ENCODE peak calls at places on chromosomes 11 and 22, in six cellular contexts. One of them, this sample, is unnamed.

GRCh38 chr11:35487532-35488078 is 37.8 kb downstream of the PAMR1 start:
- DNase-seq in activated naive CD8-positive, alpha-beta T cell treated with anti-CD3 and anti-CD28 coated beads, Interleukin-2, amount 50 U/mL, for 24 hours: no peak
- DNase-seq in body of pancreas: peak; percentile 50
- DNase-seq in ELF-1: peak; percentile 67
- DNase-seq in T-helper 1 cell: no peak
- DNase-seq in activated T-helper 1 cell treated with anti-CD3 and anti-CD28 coated beads, Interleukin-2, amount 50 U/mL, for 16 hours: no peak
- DNase-seq in this sample: no peak

GRCh38 chr11:120336641-120337132 is 474 bp downstream of the ARHGEF12 start:
- DNase-seq in body of pancreas: peak; percentile 53
- DNase-seq in activated T-helper 1 cell treated with anti-CD3 and anti-CD28 coated beads, Interleukin-2, amount 50 U/mL, for 16 hours: no peak
- DNase-seq in activated naive CD8-positive, alpha-beta T cell treated with anti-CD3 and anti-CD28 coated beads, Interleukin-2, amount 50 U/mL, for 24 hours: peak; percentile 47
- DNase-seq in T-helper 1 cell: no peak
- DNase-seq in ELF-1: peak; percentile 48
- DNase-seq in this sample: peak; percentile 87

GRCh38 chr11:27255447-27255828 is 107.6 kb downstream of the CCDC34 start:
- DNase-seq in ELF-1: no peak
- DNase-seq in body of pancreas: no peak
- DNase-seq in activated naive CD8-positive, alpha-beta T cell treated with anti-CD3 and anti-CD28 coated beads, Interleukin-2, amount 50 U/mL, for 24 hours: no peak
- DNase-seq in T-helper 1 cell: no peak
- DNase-seq in activated T-helper 1 cell treated with anti-CD3 and anti-CD28 coated beads, Interleukin-2, amount 50 U/mL, for 16 hours: no peak
- DNase-seq in this sample: no peak

GRCh38 chr11:72203163-72203562 is 11.2 kb downstream of the FOLR1 start:
- DNase-seq in T-helper 1 cell: no peak
- DNase-seq in activated T-helper 1 cell treated with anti-CD3 and anti-CD28 coated beads, Interleukin-2, amount 50 U/mL, for 16 hours: no peak
- DNase-seq in activated naive CD8-positive, alpha-beta T cell treated with anti-CD3 and anti-CD28 coated beads, Interleukin-2, amount 50 U/mL, for 24 hours: no peak
- DNase-seq in body of pancreas: no peak
- DNase-seq in ELF-1: no peak
- DNase-seq in this sample: no peak

GRCh38 chr22:17098379-17098819 is 13.6 kb downstream of the IL17RA start:
- DNase-seq in body of pancreas: no peak
- DNase-seq in activated naive CD8-positive, alpha-beta T cell treated with anti-CD3 and anti-CD28 coated beads, Interleukin-2, amount 50 U/mL, for 24 hours: peak; percentile 34
- DNase-seq in T-helper 1 cell: peak; percentile 82
- DNase-seq in ELF-1: no peak
- DNase-seq in activated T-helper 1 cell treated with anti-CD3 and anti-CD28 coated beads, Interleukin-2, amount 50 U/mL, for 16 hours: no peak
- DNase-seq in this sample: peak; percentile 5

GRCh38 chr11:43941257-43941879 is 1.1 kb upstream of the C11orf96 start:
- DNase-seq in T-helper 1 cell: no peak
- DNase-seq in ELF-1: no peak
- DNase-seq in body of pancreas: no peak
- DNase-seq in activated naive CD8-positive, alpha-beta T cell treated with anti-CD3 and anti-CD28 coated beads, Interleukin-2, amount 50 U/mL, for 24 hours: no peak
- DNase-seq in activated T-helper 1 cell treated with anti-CD3 and anti-CD28 coated beads, Interleukin-2, amount 50 U/mL, for 16 hours: no peak
- DNase-seq in this sample: no peak

GRCh38 chr11:32088117-32088941 is 2.5 kb upstream of the RCN1 start:
- DNase-seq in activated naive CD8-positive, alpha-beta T cell treated with anti-CD3 and anti-CD28 coated beads, Interleukin-2, amount 50 U/mL, for 24 hours: no peak
- DNase-seq in activated T-helper 1 cell treated with anti-CD3 and anti-CD28 coated beads, Interleukin-2, amount 50 U/mL, for 16 hours: no peak
- DNase-seq in ELF-1: peak; percentile 14
- DNase-seq in body of pancreas: peak; percentile 52
- DNase-seq in T-helper 1 cell: no peak
- DNase-seq in this sample: peak; percentile 36

GRCh38 chr11:64522843-64523242 is 68.2 kb upstream of the SLC22A12 start:
- DNase-seq in body of pancreas: no peak
- DNase-seq in ELF-1: no peak
- DNase-seq in activated naive CD8-positive, alpha-beta T cell treated with anti-CD3 and anti-CD28 coated beads, Interleukin-2, amount 50 U/mL, for 24 hours: no peak
- DNase-seq in T-helper 1 cell: no peak
- DNase-seq in activated T-helper 1 cell treated with anti-CD3 and anti-CD28 coated beads, Interleukin-2, amount 50 U/mL, for 16 hours: no peak
- DNase-seq in this sample: no peak

GRCh38 chr11:69715446-69715845 is 11.6 kb upstream of the FGF19 start:
- DNase-seq in body of pancreas: no peak
- DNase-seq in T-helper 1 cell: no peak
- DNase-seq in ELF-1: no peak
- DNase-seq in activated T-helper 1 cell treated with anti-CD3 and anti-CD28 coated beads, Interleukin-2, amount 50 U/mL, for 16 hours: no peak
- DNase-seq in activated naive CD8-positive, alpha-beta T cell treated with anti-CD3 and anti-CD28 coated beads, Interleukin-2, amount 50 U/mL, for 24 hours: no peak
- DNase-seq in this sample: no peak

GRCh38 chr11:35622070-35622469 is 3.8 kb downstream of the FJX1 start:
- DNase-seq in T-helper 1 cell: no peak
- DNase-seq in body of pancreas: no peak
- DNase-seq in activated T-helper 1 cell treated with anti-CD3 and anti-CD28 coated beads, Interleukin-2, amount 50 U/mL, for 16 hours: no peak
- DNase-seq in ELF-1: no peak
- DNase-seq in activated naive CD8-positive, alpha-beta T cell treated with anti-CD3 and anti-CD28 coated beads, Interleukin-2, amount 50 U/mL, for 24 hours: no peak
- DNase-seq in this sample: no peak

GRCh38 chr22:26907366-26907765 is 250.0 kb downstream of the MIAT start:
- DNase-seq in ELF-1: no peak
- DNase-seq in activated T-helper 1 cell treated with anti-CD3 and anti-CD28 coated beads, Interleukin-2, amount 50 U/mL, for 16 hours: no peak
- DNase-seq in T-helper 1 cell: no peak
- DNase-seq in activated naive CD8-positive, alpha-beta T cell treated with anti-CD3 and anti-CD28 coated beads, Interleukin-2, amount 50 U/mL, for 24 hours: no peak
- DNase-seq in body of pancreas: no peak
- DNase-seq in this sample: no peak

GRCh38 chr22:42879371-42880021 is 22.4 kb upstream of the ARFGAP3 start:
- DNase-seq in activated naive CD8-positive, alpha-beta T cell treated with anti-CD3 and anti-CD28 coated beads, Interleukin-2, amount 50 U/mL, for 24 hours: no peak
- DNase-seq in body of pancreas: no peak
- DNase-seq in T-helper 1 cell: no peak
- DNase-seq in ELF-1: no peak
- DNase-seq in activated T-helper 1 cell treated with anti-CD3 and anti-CD28 coated beads, Interleukin-2, amount 50 U/mL, for 16 hours: no peak
- DNase-seq in this sample: no peak

GRCh38 chr11:61888043-61888442 is 3.3 kb downstream of the FADS3 start:
- DNase-seq in T-helper 1 cell: no peak
- DNase-seq in activated naive CD8-positive, alpha-beta T cell treated with anti-CD3 and anti-CD28 coated beads, Interleukin-2, amount 50 U/mL, for 24 hours: no peak
- DNase-seq in activated T-helper 1 cell treated with anti-CD3 and anti-CD28 coated beads, Interleukin-2, amount 50 U/mL, for 16 hours: no peak
- DNase-seq in body of pancreas: peak; percentile 65
- DNase-seq in ELF-1: no peak
- DNase-seq in this sample: no peak

GRCh38 chr22:44894321-44894720 is 115.5 kb downstream of the PHF21B start:
- DNase-seq in ELF-1: no peak
- DNase-seq in body of pancreas: no peak
- DNase-seq in T-helper 1 cell: no peak
- DNase-seq in activated T-helper 1 cell treated with anti-CD3 and anti-CD28 coated beads, Interleukin-2, amount 50 U/mL, for 16 hours: no peak
- DNase-seq in activated naive CD8-positive, alpha-beta T cell treated with anti-CD3 and anti-CD28 coated beads, Interleukin-2, amount 50 U/mL, for 24 hours: no peak
- DNase-seq in this sample: no peak

GRCh38 chr11:122398851-122399250 is 256.7 kb upstream of the UBASH3B start:
- DNase-seq in body of pancreas: no peak
- DNase-seq in activated naive CD8-positive, alpha-beta T cell treated with anti-CD3 and anti-CD28 coated beads, Interleukin-2, amount 50 U/mL, for 24 hours: no peak
- DNase-seq in ELF-1: no peak
- DNase-seq in activated T-helper 1 cell treated with anti-CD3 and anti-CD28 coated beads, Interleukin-2, amount 50 U/mL, for 16 hours: no peak
- DNase-seq in T-helper 1 cell: no peak
- DNase-seq in this sample: no peak

GRCh38 chr22:35894937-35895708 is 133.5 kb downstream of the RBFOX2 start:
- DNase-seq in ELF-1: peak; percentile 27
- DNase-seq in activated naive CD8-positive, alpha-beta T cell treated with anti-CD3 and anti-CD28 coated beads, Interleukin-2, amount 50 U/mL, for 24 hours: no peak
- DNase-seq in body of pancreas: no peak
- DNase-seq in activated T-helper 1 cell treated with anti-CD3 and anti-CD28 coated beads, Interleukin-2, amount 50 U/mL, for 16 hours: no peak
- DNase-seq in T-helper 1 cell: no peak
- DNase-seq in this sample: no peak

GRCh38 chr11:134037093-134037908 is 31.6 kb upstream of the JAM3 start:
- DNase-seq in body of pancreas: peak; percentile 73
- DNase-seq in T-helper 1 cell: peak; percentile 67
- DNase-seq in ELF-1: peak; percentile 81
- DNase-seq in activated T-helper 1 cell treated with anti-CD3 and anti-CD28 coated beads, Interleukin-2, amount 50 U/mL, for 16 hours: no peak
- DNase-seq in activated naive CD8-positive, alpha-beta T cell treated with anti-CD3 and anti-CD28 coated beads, Interleukin-2, amount 50 U/mL, for 24 hours: peak; percentile 58
- DNase-seq in this sample: no peak

GRCh38 chr11:1751999-1752906 is 1.9 kb upstream of the IFITM10 start:
- DNase-seq in T-helper 1 cell: no peak
- DNase-seq in ELF-1: no peak
- DNase-seq in body of pancreas: no peak
- DNase-seq in activated T-helper 1 cell treated with anti-CD3 and anti-CD28 coated beads, Interleukin-2, amount 50 U/mL, for 16 hours: no peak
- DNase-seq in activated naive CD8-positive, alpha-beta T cell treated with anti-CD3 and anti-CD28 coated beads, Interleukin-2, amount 50 U/mL, for 24 hours: no peak
- DNase-seq in this sample: peak; percentile 67

GRCh38 chr11:114085965-114086364 is 26.5 kb downstream of the ZBTB16 start:
- DNase-seq in body of pancreas: peak; percentile 87
- DNase-seq in activated T-helper 1 cell treated with anti-CD3 and anti-CD28 coated beads, Interleukin-2, amount 50 U/mL, for 16 hours: no peak
- DNase-seq in activated naive CD8-positive, alpha-beta T cell treated with anti-CD3 and anti-CD28 coated beads, Interleukin-2, amount 50 U/mL, for 24 hours: no peak
- DNase-seq in ELF-1: no peak
- DNase-seq in T-helper 1 cell: no peak
- DNase-seq in this sample: no peak

GRCh38 chr11:31657091-31657490 is 147.5 kb downstream of the ELP4 start:
- DNase-seq in activated naive CD8-positive, alpha-beta T cell treated with anti-CD3 and anti-CD28 coated beads, Interleukin-2, amount 50 U/mL, for 24 hours: no peak
- DNase-seq in body of pancreas: no peak
- DNase-seq in activated T-helper 1 cell treated with anti-CD3 and anti-CD28 coated beads, Interleukin-2, amount 50 U/mL, for 16 hours: no peak
- DNase-seq in T-helper 1 cell: no peak
- DNase-seq in ELF-1: no peak
- DNase-seq in this sample: no peak

GRCh38 chr11:133040289-133040893 is 491.9 kb downstream of the OPCML start:
- DNase-seq in activated T-helper 1 cell treated with anti-CD3 and anti-CD28 coated beads, Interleukin-2, amount 50 U/mL, for 16 hours: no peak
- DNase-seq in body of pancreas: no peak
- DNase-seq in T-helper 1 cell: no peak
- DNase-seq in ELF-1: no peak
- DNase-seq in activated naive CD8-positive, alpha-beta T cell treated with anti-CD3 and anti-CD28 coated beads, Interleukin-2, amount 50 U/mL, for 24 hours: no peak
- DNase-seq in this sample: no peak

GRCh38 chr11:120135838-120136237 is 2.1 kb downstream of the TRIM29 start:
- DNase-seq in activated T-helper 1 cell treated with anti-CD3 and anti-CD28 coated beads, Interleukin-2, amount 50 U/mL, for 16 hours: no peak
- DNase-seq in T-helper 1 cell: no peak
- DNase-seq in ELF-1: no peak
- DNase-seq in body of pancreas: no peak
- DNase-seq in activated naive CD8-positive, alpha-beta T cell treated with anti-CD3 and anti-CD28 coated beads, Interleukin-2, amount 50 U/mL, for 24 hours: no peak
- DNase-seq in this sample: no peak

GRCh38 chr11:75474878-75475766 is 42.1 kb upstream of the KLHL35 start:
- DNase-seq in activated T-helper 1 cell treated with anti-CD3 and anti-CD28 coated beads, Interleukin-2, amount 50 U/mL, for 16 hours: peak; percentile 35
- DNase-seq in activated naive CD8-positive, alpha-beta T cell treated with anti-CD3 and anti-CD28 coated beads, Interleukin-2, amount 50 U/mL, for 24 hours: peak; percentile 73
- DNase-seq in T-helper 1 cell: peak; percentile 77
- DNase-seq in body of pancreas: peak; percentile 32
- DNase-seq in ELF-1: peak; percentile 68
- DNase-seq in this sample: peak; percentile 79

GRCh38 chr11:2912498-2912897 is 16.7 kb downstream of the PHLDA2 start:
- DNase-seq in ELF-1: peak; percentile 77
- DNase-seq in body of pancreas: peak; percentile 90
- DNase-seq in activated naive CD8-positive, alpha-beta T cell treated with anti-CD3 and anti-CD28 coated beads, Interleukin-2, amount 50 U/mL, for 24 hours: no peak
- DNase-seq in T-helper 1 cell: no peak
- DNase-seq in activated T-helper 1 cell treated with anti-CD3 and anti-CD28 coated beads, Interleukin-2, amount 50 U/mL, for 16 hours: no peak
- DNase-seq in this sample: no peak

GRCh38 chr22:37187891-37188761 is at the start of gene C1QTNF6:
- DNase-seq in activated T-helper 1 cell treated with anti-CD3 and anti-CD28 coated beads, Interleukin-2, amount 50 U/mL, for 16 hours: no peak
- DNase-seq in body of pancreas: no peak
- DNase-seq in ELF-1: peak; percentile 85
- DNase-seq in activated naive CD8-positive, alpha-beta T cell treated with anti-CD3 and anti-CD28 coated beads, Interleukin-2, amount 50 U/mL, for 24 hours: no peak
- DNase-seq in T-helper 1 cell: no peak
- DNase-seq in this sample: no peak

GRCh38 chr11:70169632-70170031 is 33.5 kb upstream of the FADD start:
- DNase-seq in T-helper 1 cell: no peak
- DNase-seq in ELF-1: no peak
- DNase-seq in activated T-helper 1 cell treated with anti-CD3 and anti-CD28 coated beads, Interleukin-2, amount 50 U/mL, for 16 hours: no peak
- DNase-seq in activated naive CD8-positive, alpha-beta T cell treated with anti-CD3 and anti-CD28 coated beads, Interleukin-2, amount 50 U/mL, for 24 hours: no peak
- DNase-seq in body of pancreas: no peak
- DNase-seq in this sample: no peak

GRCh38 chr11:76606102-76606793 is 64.3 kb downstream of the LRRC32 start:
- DNase-seq in activated naive CD8-positive, alpha-beta T cell treated with anti-CD3 and anti-CD28 coated beads, Interleukin-2, amount 50 U/mL, for 24 hours: no peak
- DNase-seq in T-helper 1 cell: no peak
- DNase-seq in body of pancreas: no peak
- DNase-seq in activated T-helper 1 cell treated with anti-CD3 and anti-CD28 coated beads, Interleukin-2, amount 50 U/mL, for 16 hours: no peak
- DNase-seq in ELF-1: no peak
- DNase-seq in this sample: no peak

GRCh38 chr11:34792814-34793241 is 123.4 kb downstream of the APIP start:
- DNase-seq in body of pancreas: peak; percentile 31
- DNase-seq in activated naive CD8-positive, alpha-beta T cell treated with anti-CD3 and anti-CD28 coated beads, Interleukin-2, amount 50 U/mL, for 24 hours: no peak
- DNase-seq in T-helper 1 cell: no peak
- DNase-seq in activated T-helper 1 cell treated with anti-CD3 and anti-CD28 coated beads, Interleukin-2, amount 50 U/mL, for 16 hours: no peak
- DNase-seq in ELF-1: no peak
- DNase-seq in this sample: no peak

GRCh38 chr11:62601114-62601363 is 626 bp downstream of the MTA2 start:
- DNase-seq in T-helper 1 cell: peak; percentile 52
- DNase-seq in activated naive CD8-positive, alpha-beta T cell treated with anti-CD3 and anti-CD28 coated beads, Interleukin-2, amount 50 U/mL, for 24 hours: peak; percentile 58
- DNase-seq in body of pancreas: peak; percentile 48
- DNase-seq in ELF-1: no peak
- DNase-seq in activated T-helper 1 cell treated with anti-CD3 and anti-CD28 coated beads, Interleukin-2, amount 50 U/mL, for 16 hours: no peak
- DNase-seq in this sample: peak; percentile 67

GRCh38 chr22:43829448-43829821 is 17.3 kb upstream of the EFCAB6 start:
- DNase-seq in body of pancreas: no peak
- DNase-seq in T-helper 1 cell: no peak
- DNase-seq in ELF-1: no peak
- DNase-seq in activated naive CD8-positive, alpha-beta T cell treated with anti-CD3 and anti-CD28 coated beads, Interleukin-2, amount 50 U/mL, for 24 hours: no peak
- DNase-seq in activated T-helper 1 cell treated with anti-CD3 and anti-CD28 coated beads, Interleukin-2, amount 50 U/mL, for 16 hours: no peak
- DNase-seq in this sample: no peak

GRCh38 chr11:75195164-75195962 is 44.5 kb downstream of the SLCO2B1 start:
- DNase-seq in ELF-1: no peak
- DNase-seq in body of pancreas: no peak
- DNase-seq in T-helper 1 cell: no peak
- DNase-seq in activated naive CD8-positive, alpha-beta T cell treated with anti-CD3 and anti-CD28 coated beads, Interleukin-2, amount 50 U/mL, for 24 hours: no peak
- DNase-seq in activated T-helper 1 cell treated with anti-CD3 and anti-CD28 coated beads, Interleukin-2, amount 50 U/mL, for 16 hours: no peak
- DNase-seq in this sample: no peak

GRCh38 chr11:68966894-68967780 is 13.6 kb downstream of the MRGPRD start:
- DNase-seq in activated naive CD8-positive, alpha-beta T cell treated with anti-CD3 and anti-CD28 coated beads, Interleukin-2, amount 50 U/mL, for 24 hours: no peak
- DNase-seq in T-helper 1 cell: no peak
- DNase-seq in body of pancreas: no peak
- DNase-seq in ELF-1: peak; percentile 51
- DNase-seq in activated T-helper 1 cell treated with anti-CD3 and anti-CD28 coated beads, Interleukin-2, amount 50 U/mL, for 16 hours: no peak
- DNase-seq in this sample: no peak